ENCODE peak calls at places on chromosomes 3 and 15, in five cellular contexts. Z, L, T, Y and O are unnamed samples.

GRCh38 chr3:107604057-107604802 is 81.5 kb downstream of the BBX start:
- DNase-seq in T (peak; percentile 81), L (no peak), Y (no peak), Z (no peak), O (no peak)

GRCh38 chr15:27798807-27799206 is 300.3 kb downstream of the OCA2 start:
- DNase-seq in T (no peak), L (no peak), Y (no peak), Z (no peak), O (no peak)

GRCh38 chr3:38541800-38542199 is 45.7 kb downstream of the EXOG start:
- DNase-seq in L (no peak), Y (no peak), T (no peak), Z (peak; percentile 47), O (no peak)

GRCh38 chr3:98971183-98971681 is 69.7 kb upstream of the DCBLD2 start:
- DNase-seq in Y (no peak), Z (no peak), T (peak; percentile 73), L (peak; percentile 88), O (peak; percentile 98)

GRCh38 chr15:98121957-98122356 is 161.5 kb downstream of the ARRDC4 start:
- DNase-seq in T (no peak), L (no peak), Y (no peak), Z (no peak), O (no peak)

GRCh38 chr3:20529911-20530310 is 343.9 kb upstream of the SGO1 start:
- DNase-seq in L (no peak), T (no peak), Y (no peak), Z (no peak), O (no peak)

GRCh38 chr15:88542342-88542733 is 4.1 kb downstream of the DET1 start:
- DNase-seq in L (no peak), T (peak; percentile 42), Y (no peak), Z (no peak), O (no peak)

GRCh38 chr3:184116017-184116416 is 19.1 kb upstream of the EIF2B5 start:
- DNase-seq in Z (no peak), T (no peak), L (no peak), Y (no peak), O (no peak)

GRCh38 chr15:64837502-64837901 is 4.2 kb upstream of the PLEKHO2 start:
- DNase-seq in L (no peak), Y (no peak), Z (no peak), T (no peak), O (no peak)

GRCh38 chr3:71063768-71064287 is 519.7 kb downstream of the FOXP1 start:
- DNase-seq in Y (no peak), Z (peak; percentile 53), T (peak; percentile 58), L (no peak), O (no peak)

GRCh38 chr3:184337981-184338380 is 581 bp downstream of the FAM131A start:
- DNase-seq in Y (no peak), L (no peak), T (no peak), Z (no peak), O (no peak)

GRCh38 chr3:195763248-195763830 is 42.6 kb downstream of the MUC20 start:
- DNase-seq in T (no peak), Y (no peak), L (no peak), Z (peak; percentile 26), O (no peak)

GRCh38 chr3:109819786-109820185 is 482.4 kb upstream of the DPPA4 start:
- DNase-seq in Y (no peak), T (no peak), Z (no peak), L (no peak), O (no peak)